ENCODE peak calls at places on chromosomes 1 and 21, in five cellular contexts. P, T, E, G and L are unnamed samples.

GRCh38 chr1:184027751-184028682 is 9.5 kb downstream of the COLGALT2 start:
- DNase-seq in P (no peak), T (no peak), E (no peak), G (no peak), L (no peak)

GRCh38 chr1:246032111-246032551 is 474.9 kb downstream of the SMYD3 start:
- DNase-seq in P (no peak), T (no peak), E (no peak), G (no peak), L (no peak)

GRCh38 chr1:165169729-165170128 is 186.8 kb downstream of the LMX1A start:
- DNase-seq in P (no peak), T (no peak), E (no peak), G (no peak), L (no peak)

GRCh38 chr1:100353988-100354387 is 1.7 kb downstream of the CDC14A start:
- DNase-seq in P (peak), T (no peak), E (peak), G (no peak), L (peak)

GRCh38 chr1:160108888-160109662 is 6.5 kb upstream of the ATP1A2 start:
- DNase-seq in P (no peak), T (peak), E (peak), G (no peak), L (no peak)

GRCh38 chr1:164678289-164678688 is 119.3 kb downstream of the PBX1 start:
- DNase-seq in P (no peak), T (no peak), E (no peak), G (no peak), L (no peak)

GRCh38 chr1:58823481-58824010 is 39.7 kb upstream of the JUN start:
- DNase-seq in P (no peak), T (no peak), E (no peak), G (no peak), L (peak)

GRCh38 chr1:95384570-95384969 is 150.6 kb downstream of the RWDD3 start:
- DNase-seq in P (no peak), T (no peak), E (peak), G (no peak), L (peak)

GRCh38 chr1:28521502-28522164 is 15.8 kb downstream of the RCC1 start:
- DNase-seq in P (no peak), T (no peak), E (no peak), G (no peak), L (no peak)

GRCh38 chr1:201376464-201377374 is 761 bp downstream of the TNNT2 start:
- DNase-seq in P (no peak), T (no peak), E (no peak), G (no peak), L (peak)

GRCh38 chr1:183100575-183100974 is 77.4 kb downstream of the LAMC1 start:
- DNase-seq in P (no peak), T (no peak), E (no peak), G (no peak), L (no peak)

GRCh38 chr1:115890618-115891017 is 49.7 kb upstream of the NHLH2 start:
- DNase-seq in P (no peak), T (no peak), E (no peak), G (no peak), L (no peak)

GRCh38 chr1:23638786-23639241 is 52.8 kb upstream of the RPL11 start:
- DNase-seq in P (no peak), T (no peak), E (no peak), G (no peak), L (no peak)

GRCh38 chr1:10398278-10398733 is 558 bp upstream of the PGD start:
- DNase-seq in P (no peak), T (no peak), E (no peak), G (no peak), L (no peak)

GRCh38 chr21:33299181-33299752 is 25.5 kb upstream of the IFNAR1 start:
- DNase-seq in P (peak), T (no peak), E (peak), G (peak), L (no peak)

GRCh38 chr1:28914228-28915035 is at the start of gene EPB41:
- DNase-seq in P (peak), T (peak), E (peak), G (peak), L (peak)